ENCODE peak calls at places on chromosomes 1 and 21, in seven cellular contexts. T, H, J, A, R, D and I are unnamed samples.

GRCh38 chr21:39048574-39048973 is 134.7 kb downstream of the PSMG1 start:
- DNase-seq in T (peak), H (no peak), J (no peak), A (no peak), R (no peak), D (peak), I (peak)

GRCh38 chr1:10724052-10724494 is 72.4 kb downstream of the CASZ1 start:
- DNase-seq in T (peak), H (no peak), J (no peak), A (no peak), R (no peak), D (no peak), I (no peak)

GRCh38 chr1:114510235-114511047 is 562 bp downstream of the TRIM33 start:
- DNase-seq in T (peak), H (peak), J (peak), A (peak), R (no peak), D (peak), I (peak)

GRCh38 chr1:111221633-111222286 is 5.8 kb upstream of the CHI3L2 start:
- DNase-seq in T (peak), H (no peak), J (no peak), A (peak), R (no peak), D (no peak), I (no peak)

GRCh38 chr1:82090104-82090503 is 289.4 kb downstream of the ADGRL2 start:
- DNase-seq in T (no peak), H (no peak), J (no peak), A (no peak), R (no peak), D (peak), I (no peak)

GRCh38 chr1:20682571-20683236 is 21.5 kb upstream of the DDOST start:
- DNase-seq in T (no peak), H (no peak), J (no peak), A (no peak), R (no peak), D (no peak), I (no peak)

GRCh38 chr1:86258106-86258505 is 101.5 kb upstream of the COL24A1 start:
- DNase-seq in T (peak), H (no peak), J (no peak), A (no peak), R (no peak), D (no peak), I (no peak)

GRCh38 chr1:31376374-31377134 is 3.7 kb upstream of the FABP3 start:
- DNase-seq in T (peak), H (peak), J (peak), A (peak), R (no peak), D (peak), I (peak)

GRCh38 chr1:172905452-172905851 is 145.3 kb downstream of the TNFSF18 start:
- DNase-seq in T (peak), H (no peak), J (no peak), A (no peak), R (no peak), D (peak), I (no peak)

GRCh38 chr1:3573499-3573898 is 37.8 kb downstream of the MEGF6 start:
- DNase-seq in T (no peak), H (no peak), J (no peak), A (no peak), R (no peak), D (no peak), I (no peak)

GRCh38 chr21:28068455-28069358 is 924.0 kb downstream of the LTN1 start:
- DNase-seq in T (no peak), H (no peak), J (no peak), A (peak), R (no peak), D (no peak), I (no peak)

GRCh38 chr1:95604784-95605183 is 370.8 kb downstream of the RWDD3 start:
- DNase-seq in T (no peak), H (no peak), J (no peak), A (no peak), R (no peak), D (no peak), I (no peak)

GRCh38 chr21:46054447-46054846 is 43.5 kb upstream of the COL6A2 start:
- DNase-seq in T (peak), H (no peak), J (peak), A (peak), R (no peak), D (no peak), I (no peak)

GRCh38 chr1:177274687-177275211 is 104.0 kb downstream of the BRINP2 start:
- DNase-seq in T (peak), H (no peak), J (no peak), A (no peak), R (no peak), D (peak), I (no peak)

GRCh38 chr1:70871790-70872189 is 175.8 kb downstream of the PTGER3 start:
- DNase-seq in T (no peak), H (no peak), J (no peak), A (no peak), R (no peak), D (no peak), I (no peak)

GRCh38 chr1:96978867-96979266 is 257.3 kb downstream of the PTBP2 start:
- DNase-seq in T (no peak), H (no peak), J (no peak), A (no peak), R (no peak), D (no peak), I (no peak)

GRCh38 chr21:44548922-44549321 is 2.4 kb downstream of the KRTAP10-2 start:
- DNase-seq in T (no peak), H (peak), J (peak), A (peak), R (peak), D (no peak), I (no peak)

GRCh38 chr1:60041783-60042182 is 31.8 kb downstream of the C1orf87 start:
- DNase-seq in T (no peak), H (no peak), J (no peak), A (no peak), R (no peak), D (no peak), I (no peak)

GRCh38 chr1:237745545-237745944 is 145.2 kb downstream of the ZP4 start:
- DNase-seq in T (no peak), H (no peak), J (no peak), A (no peak), R (no peak), D (no peak), I (no peak)

GRCh38 chr1:88646852-88647645 is 37.0 kb upstream of the PKN2 start:
- DNase-seq in T (no peak), H (no peak), J (no peak), A (peak), R (no peak), D (no peak), I (no peak)

GRCh38 chr1:30377230-30378022 is 346.0 kb downstream of the MATN1 start:
- DNase-seq in T (no peak), H (no peak), J (no peak), A (no peak), R (no peak), D (no peak), I (no peak)

GRCh38 chr1:211559222-211560010 is 19.5 kb downstream of the SLC30A1 start:
- DNase-seq in T (no peak), H (no peak), J (peak), A (no peak), R (no peak), D (no peak), I (peak)

GRCh38 chr1:37549341-37549740 is 4.8 kb downstream of the SNIP1 start:
- DNase-seq in T (peak), H (no peak), J (no peak), A (no peak), R (no peak), D (no peak), I (no peak)

GRCh38 chr1:177952249-177952648 is 17.6 kb downstream of the SEC16B start:
- DNase-seq in T (no peak), H (no peak), J (no peak), A (no peak), R (no peak), D (no peak), I (no peak)

GRCh38 chr1:182809414-182809957 is 19.9 kb downstream of the NPL start:
- DNase-seq in T (no peak), H (no peak), J (no peak), A (no peak), R (no peak), D (no peak), I (peak)

GRCh38 chr1:10735603-10736305 is 60.7 kb downstream of the CASZ1 start:
- DNase-seq in T (no peak), H (no peak), J (no peak), A (no peak), R (no peak), D (no peak), I (no peak)

GRCh38 chr1:53291574-53291973 is 36.3 kb downstream of the LRP8 start:
- DNase-seq in T (no peak), H (no peak), J (no peak), A (peak), R (no peak), D (no peak), I (no peak)

GRCh38 chr1:41504126-41505035 is 19.9 kb upstream of the EDN2 start:
- DNase-seq in T (peak), H (no peak), J (no peak), A (no peak), R (no peak), D (peak), I (peak)

GRCh38 chr1:156155760-156156495 is 2.5 kb downstream of the SEMA4A start:
- DNase-seq in T (no peak), H (no peak), J (no peak), A (no peak), R (no peak), D (peak), I (no peak)

GRCh38 chr1:98053471-98054366 is 132.9 kb upstream of the DPYD start:
- DNase-seq in T (peak), H (peak), J (peak), A (peak), R (peak), D (peak), I (peak)

GRCh38 chr1:30409476-30410152 is 313.8 kb downstream of the MATN1 start:
- DNase-seq in T (no peak), H (no peak), J (peak), A (no peak), R (no peak), D (no peak), I (no peak)

GRCh38 chr21:29849735-29850176 is 90.0 kb downstream of the GRIK1 start:
- DNase-seq in T (peak), H (peak), J (peak), A (peak), R (peak), D (peak), I (peak)

GRCh38 chr21:36159356-36159921 is 2.8 kb downstream of the DOP1B start:
- DNase-seq in T (no peak), H (no peak), J (no peak), A (no peak), R (no peak), D (no peak), I (peak)

GRCh38 chr1:42135426-42135825 is 17.8 kb upstream of the GUCA2B start:
- DNase-seq in T (no peak), H (no peak), J (no peak), A (no peak), R (no peak), D (no peak), I (peak)

GRCh38 chr1:58779837-58780585 is 3.8 kb downstream of the JUN start:
- DNase-seq in T (peak), H (no peak), J (peak), A (peak), R (no peak), D (peak), I (peak)

GRCh38 chr1:154936416-154937050 is at the start of gene PMVK:
- DNase-seq in T (peak), H (peak), J (peak), A (peak), R (peak), D (peak), I (peak)

GRCh38 chr21:46286668-46286982 is 483 bp downstream of the YBEY start:
- DNase-seq in T (no peak), H (no peak), J (no peak), A (no peak), R (no peak), D (no peak), I (peak)

GRCh38 chr1:97270508-97271307 is 549.1 kb downstream of the PTBP2 start:
- DNase-seq in T (peak), H (no peak), J (no peak), A (no peak), R (no peak), D (peak), I (no peak)

DNA sequence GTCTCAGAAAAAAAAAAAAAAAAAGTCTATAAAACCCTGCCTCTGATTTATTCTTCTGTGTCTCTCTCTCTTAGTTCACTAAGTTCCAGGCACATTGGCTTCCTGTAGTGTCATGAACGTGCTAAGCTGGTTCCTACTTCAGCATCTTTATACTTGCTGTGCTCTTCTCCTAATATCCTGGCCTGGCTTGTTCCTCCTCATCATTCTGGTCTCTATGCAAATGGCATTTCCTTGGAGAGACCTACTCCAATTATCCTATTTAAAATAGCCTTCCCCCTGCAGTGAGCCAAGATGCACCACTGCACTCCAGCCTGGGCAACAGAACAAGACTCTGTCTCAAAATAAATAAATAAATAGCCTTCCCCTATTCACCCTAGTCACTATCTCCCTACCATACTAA is 9.7 kb upstream of the CLCC1 start:
- DNase-seq in T (no peak), H (no peak), J (no peak), A (no peak), R (no peak), D (no peak), I (no peak)
- H2BK5ac ChIP-seq in T (no peak), H (no peak), J (no peak), A (no peak), R (no peak), D (no peak), I (no peak)

GRCh38 chr1:23553896-23554480 is 5.3 kb downstream of the ID3 start:
- DNase-seq in T (no peak), H (no peak), J (peak), A (no peak), R (no peak), D (no peak), I (no peak)

GRCh38 chr1:23553206-23553895 is 6.0 kb downstream of the ID3 start:
- DNase-seq in T (no peak), H (no peak), J (peak), A (no peak), R (no peak), D (peak), I (no peak)

GRCh38 chr1:23548704-23549143 is 10.6 kb downstream of the ID3 start:
- DNase-seq in T (peak), H (no peak), J (peak), A (no peak), R (no peak), D (no peak), I (no peak)

GRCh38 chr1:23554481-23555224 is 4.6 kb downstream of the ID3 start:
- DNase-seq in T (peak), H (peak), J (peak), A (peak), R (no peak), D (peak), I (peak)

DNA sequence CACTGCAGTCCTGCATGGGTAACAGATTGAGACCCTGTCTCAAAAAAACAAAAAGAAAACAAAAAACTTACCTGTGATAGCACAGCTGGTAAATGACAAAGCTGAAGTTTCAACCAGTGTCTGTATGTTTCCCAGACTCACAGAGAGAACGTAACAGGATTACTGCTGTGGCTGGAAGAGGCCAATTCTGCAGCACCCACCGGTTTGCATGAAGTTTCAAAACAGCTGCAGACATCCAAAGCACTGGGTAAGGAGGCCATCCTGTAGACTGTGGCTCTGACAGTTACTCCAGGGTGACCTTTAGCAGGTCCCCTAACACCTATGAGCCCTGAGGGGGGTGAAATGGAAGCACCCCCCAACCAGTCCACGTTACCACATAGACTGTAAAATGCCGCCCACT is 7.5 kb downstream of the ID3 start:
- DNase-seq in T (no peak), H (no peak), J (no peak), A (no peak), R (no peak), D (no peak), I (no peak)
- H2BK5ac ChIP-seq in T (no peak), H (no peak), J (no peak), A (no peak), R (peak), D (no peak), I (peak)

GRCh38 chr1:207328908-207329307 is 7.4 kb downstream of the CD55 start:
- DNase-seq in T (no peak), H (no peak), J (no peak), A (no peak), R (no peak), D (no peak), I (no peak)
- H2BK5ac ChIP-seq in T (no peak), H (no peak), J (no peak), A (no peak), R (no peak), D (no peak), I (no peak)

GRCh38 chr1:160806109-160806665 is 10.2 kb downstream of the LY9 start:
- DNase-seq in T (no peak), H (no peak), J (no peak), A (no peak), R (no peak), D (no peak), I (no peak)

GRCh38 chr1:160806784-160807183 is 10.8 kb downstream of the LY9 start:
- DNase-seq in T (no peak), H (no peak), J (no peak), A (no peak), R (no peak), D (no peak), I (no peak)

GRCh38 chr1:160807738-160808137 is 11.8 kb downstream of the LY9 start:
- DNase-seq in T (no peak), H (no peak), J (no peak), A (no peak), R (no peak), D (no peak), I (no peak)

GRCh38 chr1:160807242-160807641 is 11.3 kb downstream of the LY9 start:
- DNase-seq in T (no peak), H (no peak), J (no peak), A (no peak), R (no peak), D (no peak), I (peak)

GRCh38 chr1:160808289-160808688 is 12.3 kb downstream of the LY9 start:
- DNase-seq in T (no peak), H (no peak), J (no peak), A (no peak), R (no peak), D (no peak), I (no peak)
- H2BK5ac ChIP-seq in T (no peak), H (no peak), J (no peak), A (no peak), R (no peak), D (no peak), I (no peak)

DNA sequence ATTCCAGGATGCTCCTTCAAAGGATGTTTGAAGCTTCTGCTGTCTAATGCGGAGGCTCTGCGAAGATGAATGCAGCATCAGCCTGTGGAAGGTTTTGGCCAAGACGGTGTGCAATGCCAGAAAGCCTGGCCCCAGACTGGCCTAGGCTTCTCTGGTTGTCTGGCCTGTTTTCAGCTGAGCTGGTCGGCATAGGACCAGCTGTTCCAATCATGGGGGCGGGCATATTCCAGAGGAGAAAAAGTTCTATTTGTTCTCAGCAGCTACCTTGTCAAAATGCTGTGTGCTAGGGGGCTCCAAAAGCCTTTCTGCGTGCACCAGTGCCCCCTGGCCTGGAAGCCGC is 57.6 kb downstream of the TGFB2 start:
- DNase-seq in T (no peak), H (no peak), J (no peak), A (no peak), R (no peak), D (no peak), I (no peak)
- H2BK5ac ChIP-seq in T (no peak), H (no peak), J (no peak), A (no peak), R (no peak), D (no peak), I (no peak)

GRCh38 chr1:27872802-27873665 is 690 bp downstream of the THEMIS2 start:
- DNase-seq in T (peak), H (no peak), J (peak), A (peak), R (no peak), D (peak), I (peak)

GRCh38 chr1:27869719-27870085 is 2.6 kb upstream of the THEMIS2 start:
- DNase-seq in T (no peak), H (no peak), J (no peak), A (no peak), R (no peak), D (no peak), I (no peak)

GRCh38 chr1:27873671-27874384 is 1.5 kb downstream of the THEMIS2 start:
- DNase-seq in T (no peak), H (no peak), J (no peak), A (no peak), R (no peak), D (no peak), I (no peak)

GRCh38 chr1:27868932-27869718 is 3.2 kb upstream of the THEMIS2 start:
- DNase-seq in T (no peak), H (no peak), J (peak), A (no peak), R (no peak), D (no peak), I (no peak)

GRCh38 chr1:27872059-27872801 is at the start of gene THEMIS2:
- DNase-seq in T (no peak), H (peak), J (peak), A (peak), R (no peak), D (peak), I (peak)
- H2BK5ac ChIP-seq in T (no peak), H (peak), J (no peak), A (no peak), R (peak), D (no peak), I (no peak)